ENCODE peak calls at places on chromosome 22, in five cellular contexts. U is spleen, N is left ventricle myocardium inferior, H is brain microvascular endothelial cell, E is AG10803. J is an unnamed sample.

GRCh38 chr22:41380993-41381328 is 781 bp upstream of the TEF start:
- DNase-seq in E (peak), U (no peak), H (peak), N (no peak), J (peak)

GRCh38 chr22:41745968-41746367 is 46.7 kb downstream of the MEI1 start:
- DNase-seq in N (no peak), U (no peak), H (no peak), E (peak), J (no peak)

GRCh38 chr22:48021946-48022345 is 1259.5 kb downstream of the TBC1D22A start:
- DNase-seq in E (no peak), H (no peak), U (no peak), N (no peak), J (no peak)

GRCh38 chr22:49936018-49936972 is 17.9 kb downstream of the CRELD2 start:
- DNase-seq in U (peak), E (peak), N (peak), H (peak), J (peak)

GRCh38 chr22:16609548-16610261 is 17.1 kb upstream of the CCT8L2 start:
- DNase-seq in U (no peak), N (no peak), H (no peak), E (no peak), J (no peak)

GRCh38 chr22:41078975-41079374 is 13.4 kb upstream of the EP300 start:
- DNase-seq in U (no peak), N (no peak), E (no peak), H (no peak), J (no peak)

GRCh38 chr22:50626314-50626855 is 1.6 kb downstream of the ARSA start:
- DNase-seq in N (no peak), H (no peak), U (peak), E (no peak), J (no peak)

GRCh38 chr22:17315310-17315709 is 54.0 kb upstream of the CECR2 start:
- DNase-seq in N (no peak), U (no peak), E (no peak), H (no peak), J (no peak)

GRCh38 chr22:26547426-26547825 is 35.2 kb upstream of the TFIP11 start:
- DNase-seq in H (no peak), U (no peak), E (no peak), N (no peak), J (no peak)

GRCh38 chr22:20635227-20635591 is 127.8 kb downstream of the MED15 start:
- DNase-seq in H (no peak), N (no peak), E (no peak), U (no peak), J (no peak)

GRCh38 chr22:26283330-26283729 is 114.1 kb downstream of the SEZ6L start:
- DNase-seq in H (no peak), N (no peak), U (no peak), E (no peak), J (no peak)

GRCh38 chr22:20304646-20305045 is 15.2 kb downstream of the DGCR6L start:
- DNase-seq in N (no peak), E (no peak), U (no peak), H (no peak), J (no peak)

GRCh38 chr22:18970180-18970947 is 34.3 kb upstream of the PRODH start:
- DNase-seq in N (no peak), U (peak), H (no peak), E (no peak), J (no peak)
- TF ChIP-seq CTCF in N (no peak), U (no peak), H (peak), E (no peak), J (peak)

GRCh38 chr22:35491908-35492380 is 48.7 kb upstream of the RASD2 start:
- DNase-seq in N (no peak), U (no peak), H (no peak), E (no peak), J (no peak)
- H3K4me3 ChIP-seq in N (no peak), U (no peak), H (no peak), E (no peak), J (no peak)

GRCh38 chr22:24146190-24146616 is 35.1 kb upstream of the SUSD2 start:
- DNase-seq in N (no peak), E (peak), H (peak), U (peak), J (peak)
- TF ChIP-seq CTCF in N (no peak), E (no peak), H (no peak), U (no peak), J (no peak)

GRCh38 chr22:45251828-45252227 is 11.1 kb upstream of the KIAA0930 start:
- DNase-seq in U (no peak), H (no peak), N (no peak), E (no peak), J (no peak)

GRCh38 chr22:45240810-45241631 is at the start of gene KIAA0930:
- DNase-seq in E (peak), N (peak), U (peak), H (peak), J (no peak)

GRCh38 chr22:45242778-45243191 is 2.1 kb upstream of the KIAA0930 start:
- DNase-seq in N (no peak), H (no peak), E (no peak), U (no peak), J (no peak)

GRCh38 chr22:45248832-45249561 is 8.3 kb upstream of the KIAA0930 start:
- DNase-seq in N (no peak), E (peak), H (no peak), U (no peak), J (no peak)

DNA sequence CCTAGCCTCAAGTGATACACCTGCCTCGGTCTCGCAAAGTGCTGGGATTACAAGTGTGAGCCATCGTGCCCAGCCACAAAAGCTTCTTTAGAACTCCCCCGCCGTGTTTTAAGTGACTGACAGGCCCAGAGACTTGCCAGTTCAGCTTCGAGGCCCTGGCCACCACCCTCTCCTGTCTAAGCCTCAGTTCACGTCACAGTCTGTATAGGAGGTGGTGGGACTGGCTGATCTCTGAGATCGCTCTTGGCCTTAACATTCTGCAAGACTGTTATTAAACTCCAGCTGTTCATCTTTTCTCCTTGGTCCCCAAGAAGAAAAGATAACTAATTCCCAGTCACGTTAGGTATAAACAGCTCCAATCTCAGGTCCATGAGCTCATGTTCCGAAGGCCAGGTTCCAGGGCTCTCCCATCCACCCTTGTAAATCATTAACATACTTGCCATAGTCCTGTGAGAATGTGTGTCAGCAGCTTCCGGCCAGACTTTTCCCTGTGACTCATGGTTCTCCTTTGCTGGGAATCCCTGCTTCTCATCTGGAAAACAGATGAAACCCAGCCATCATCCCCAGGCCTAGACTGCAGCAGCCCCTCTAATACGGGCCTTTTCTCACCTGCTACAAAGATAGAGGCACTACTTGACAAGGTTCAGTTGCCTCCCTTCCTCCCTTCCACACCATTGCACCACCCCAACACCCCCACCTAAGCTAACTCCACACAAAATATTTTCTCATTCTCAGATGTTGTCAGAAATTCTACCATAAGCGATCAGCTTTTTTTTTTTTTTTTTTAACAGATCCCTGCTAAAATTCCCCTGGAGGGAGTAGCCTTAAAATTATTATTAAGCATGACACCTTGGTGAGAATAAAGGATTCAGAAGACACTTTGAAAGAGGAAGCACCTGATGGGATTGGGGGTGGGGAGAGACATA is 5.6 kb upstream of the KIAA0930 start:
- DNase-seq in E (peak), H (peak), U (no peak), N (no peak), J (peak)
- H3K4me3 ChIP-seq in E (no peak), H (no peak), U (no peak), N (no peak), J (no peak)

J was measured in retinal pigment epithelial cell.